ENCODE peak calls at places on chromosomes 7 and 10, in six cellular contexts. E is right atrium auricular region; I is A673; R is A549; T is CD8-positive, alpha-beta memory T cell; V is aorta. A is an unnamed sample.
A peak's percentile ranks its signal among the peaks of the same experiment; 100 is the strongest.

GRCh38 chr7:74587435-74588126 is 69.9 kb upstream of the GTF2I start:
- DNase-seq in E (peak; percentile 93), I (no peak), R (peak; percentile 96), T (no peak), V (peak; percentile 97), A (peak; percentile 59)

GRCh38 chr10:173741-174140 is 38.5 kb downstream of the ZMYND11 start:
- DNase-seq in E (no peak), I (no peak), R (no peak), T (no peak), V (no peak), A (no peak)

GRCh38 chr7:143434660-143435059 is 8.6 kb upstream of the TAS2R60 start:
- DNase-seq in E (peak; percentile 69), I (peak; percentile 15), R (no peak), T (no peak), V (peak; percentile 78), A (no peak)

GRCh38 chr7:151013728-151014497 is 10.4 kb downstream of the ATG9B start:
- DNase-seq in E (peak; percentile 81), I (peak; percentile 84), R (no peak), T (peak; percentile 95), V (peak; percentile 89), A (no peak)

GRCh38 chr7:47402941-47403340 is 179.0 kb downstream of the TNS3 start:
- DNase-seq in E (no peak), I (no peak), R (no peak), T (no peak), V (no peak), A (no peak)

GRCh38 chr7:134777908-134778580 is 1.4 kb upstream of the CALD1 start:
- DNase-seq in E (no peak), I (no peak), R (no peak), T (no peak), V (no peak), A (no peak)

GRCh38 chr7:149220534-149220933 is 18.9 kb upstream of the ZNF212 start:
- DNase-seq in E (no peak), I (no peak), R (no peak), T (no peak), V (no peak), A (no peak)

GRCh38 chr7:1672851-1673486 is 2.9 kb downstream of the ELFN1 start:
- DNase-seq in E (no peak), I (no peak), R (no peak), T (no peak), V (peak; percentile 62), A (no peak)

GRCh38 chr10:60734226-60734625 is 44.1 kb upstream of the CDK1 start:
- DNase-seq in E (no peak), I (no peak), R (no peak), T (no peak), V (no peak), A (no peak)

GRCh38 chr10:60606343-60607080 is 171.8 kb upstream of the CDK1 start:
- DNase-seq in E (no peak), I (peak; percentile 12), R (no peak), T (no peak), V (no peak), A (no peak)

GRCh38 chr10:17758200-17758599 is 6.2 kb downstream of the TMEM236 start:
- DNase-seq in E (no peak), I (no peak), R (no peak), T (no peak), V (no peak), A (no peak)

GRCh38 chr10:20088302-20088701 is 272.1 kb downstream of the PLXDC2 start:
- DNase-seq in E (no peak), I (no peak), R (no peak), T (no peak), V (no peak), A (no peak)

GRCh38 chr10:15595260-15595659 is 124.5 kb downstream of the ITGA8 start:
- DNase-seq in E (no peak), I (no peak), R (no peak), T (no peak), V (no peak), A (no peak)

GRCh38 chr7:139697031-139697430 is 80.8 kb downstream of the HIPK2 start:
- DNase-seq in E (no peak), I (no peak), R (no peak), T (no peak), V (no peak), A (no peak)

GRCh38 chr10:78300526-78300925 is 266.9 kb downstream of the RPS24 start:
- DNase-seq in E (no peak), I (no peak), R (no peak), T (no peak), V (no peak), A (no peak)

GRCh38 chr10:17226891-17227303 is 1.1 kb upstream of the VIM start:
- DNase-seq in E (no peak), I (no peak), R (no peak), T (no peak), V (peak; percentile 82), A (no peak)

GRCh38 chr10:101301111-101301731 is 52.7 kb upstream of the BTRC start:
- DNase-seq in E (no peak), I (peak; percentile 50), R (peak; percentile 60), T (no peak), V (no peak), A (peak; percentile 92)

GRCh38 chr10:17358461-17358860 is 95.9 kb downstream of the ST8SIA6 start:
- DNase-seq in E (no peak), I (no peak), R (no peak), T (no peak), V (no peak), A (no peak)

GRCh38 chr10:121469797-121470606 is 128.2 kb downstream of the FGFR2 start:
- DNase-seq in E (no peak), I (no peak), R (no peak), T (no peak), V (no peak), A (no peak)

GRCh38 chr7:30224511-30225031 is 59.8 kb upstream of the ZNRF2 start:
- DNase-seq in E (no peak), I (no peak), R (no peak), T (no peak), V (no peak), A (peak; percentile 23)

GRCh38 chr7:101691822-101692384 is 62.8 kb upstream of the MYL10 start:
- DNase-seq in E (no peak), I (no peak), R (no peak), T (no peak), V (no peak), A (no peak)

GRCh38 chr7:7119668-7120208 is 62.6 kb upstream of the C1GALT1 start:
- DNase-seq in E (no peak), I (no peak), R (no peak), T (no peak), V (no peak), A (no peak)

GRCh38 chr7:22329816-22330524 is 27.0 kb downstream of the RAPGEF5 start:
- DNase-seq in E (no peak), I (no peak), R (no peak), T (no peak), V (no peak), A (no peak)

GRCh38 chr7:30471205-30471604 is 7.4 kb downstream of the NOD1 start:
- DNase-seq in E (peak; percentile 61), I (no peak), R (no peak), T (no peak), V (no peak), A (no peak)

GRCh38 chr7:3399858-3400257 is 98.8 kb downstream of the SDK1 start:
- DNase-seq in E (no peak), I (peak; percentile 63), R (peak; percentile 7), T (no peak), V (no peak), A (no peak)

GRCh38 chr10:82378146-82378545 is 503.2 kb downstream of the NRG3 start:
- DNase-seq in E (peak; percentile 76), I (no peak), R (no peak), T (no peak), V (no peak), A (peak; percentile 55)

GRCh38 chr7:44631458-44632115 is 25.2 kb downstream of the OGDH start:
- DNase-seq in E (no peak), I (no peak), R (no peak), T (peak; percentile 77), V (no peak), A (peak; percentile 34)

GRCh38 chr10:78700413-78700812 is 368.4 kb upstream of the ZMIZ1 start:
- DNase-seq in E (peak; percentile 60), I (peak; percentile 18), R (no peak), T (no peak), V (no peak), A (no peak)

GRCh38 chr10:12795723-12796122 is 205.8 kb downstream of the CCDC3 start:
- DNase-seq in E (no peak), I (no peak), R (no peak), T (no peak), V (no peak), A (no peak)

GRCh38 chr7:52876402-52876801 is 159.0 kb upstream of the POM121L12 start:
- DNase-seq in E (no peak), I (no peak), R (no peak), T (no peak), V (no peak), A (no peak)

GRCh38 chr7:158391541-158391940 is 196.1 kb downstream of the PTPRN2 start:
- DNase-seq in E (no peak), I (no peak), R (no peak), T (no peak), V (no peak), A (no peak)
- H3K9me3 ChIP-seq in E (no peaks in the 10 kb centered on the region), I (no peaks in the 10 kb centered on the region), R (no peaks in the 10 kb centered on the region), T (no peaks in the 10 kb centered on the region), V (no peaks in the 10 kb centered on the region), A (no peaks in the 10 kb centered on the region)

GRCh38 chr10:71333154-71333887 is 14.3 kb downstream of the SLC29A3 start:
- DNase-seq in E (no peak), I (no peak), R (no peak), T (no peak), V (no peak), A (no peak)
- H3K27ac ChIP-seq in E (no peak overlapping the region), I (no peak overlapping the region), R (peak overlapping the region; percentile 79), T (no peak overlapping the region), V (no peak overlapping the region), A (no peak overlapping the region)

GRCh38 chr10:14215601-14216000 is 115.1 kb downstream of the FRMD4A start:
- DNase-seq in E (no peak), I (no peak), R (no peak), T (no peak), V (no peak), A (peak; percentile 91)
- H3K9me3 ChIP-seq in E (no peaks in the 10 kb centered on the region), I (no peaks in the 10 kb centered on the region), R (no peaks in the 10 kb centered on the region), T (no peaks in the 10 kb centered on the region), V (no peaks in the 10 kb centered on the region), A (no peaks in the 10 kb centered on the region)

GRCh38 chr7:141300816-141301215 is 227.0 kb downstream of the TMEM178B start:
- DNase-seq in E (no peak), I (no peak), R (no peak), T (no peak), V (no peak), A (no peak)

GRCh38 chr7:141302617-141303016 is 228.8 kb downstream of the TMEM178B start:
- DNase-seq in E (no peak), I (no peak), R (no peak), T (no peak), V (no peak), A (no peak)

GRCh38 chr7:141301544-141301943 is 227.7 kb downstream of the TMEM178B start:
- DNase-seq in E (no peak), I (no peak), R (no peak), T (no peak), V (no peak), A (no peak)

DNA sequence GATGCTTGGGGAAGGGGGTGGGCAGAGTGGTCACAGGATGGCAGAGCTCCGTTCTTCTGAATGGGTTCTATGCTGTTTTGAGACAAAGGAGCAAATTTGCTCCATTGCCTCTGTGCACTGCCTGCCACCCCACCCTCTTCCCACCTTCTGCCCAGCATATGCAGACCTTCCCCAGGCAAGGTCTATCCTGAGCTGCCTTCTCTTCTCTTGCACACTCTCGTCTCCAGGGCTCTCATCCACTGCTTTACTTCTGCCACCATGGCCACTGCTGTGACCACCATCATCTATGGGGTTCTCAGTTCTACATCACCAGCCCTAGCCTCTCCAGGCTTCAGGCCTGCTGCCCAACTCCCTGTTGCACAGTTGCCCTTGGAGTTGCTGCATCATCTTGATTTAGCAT is 230.4 kb downstream of the TMEM178B start:
- DNase-seq in E (no peak), I (no peak), R (no peak), T (no peak), V (no peak), A (no peak)
- H3K27ac ChIP-seq in E (peak overlapping the region; percentile 68), I (no peak overlapping the region), R (no peak overlapping the region), T (no peak overlapping the region), V (no peak overlapping the region), A (no peak overlapping the region)

A was measured in SJCRH30.